ENCODE peak calls at places on chromosomes 16 and 17, in five cellular contexts. Q is A549, G is prostate gland, H is GM23338, J is RWPE1. S is an unnamed sample.
A peak's percentile ranks its signal among the peaks of the same experiment; 100 is the strongest.

GRCh38 chr16:72369273-72369672 is 197.3 kb upstream of the PMFBP1 start:
- DNase-seq in J (no peak), H (no peak), G (no peak), Q (no peak), S (no peak)

GRCh38 chr16:78770353-78771091 is 671.1 kb downstream of the WWOX start:
- DNase-seq in Q (peak; percentile 49), J (peak; percentile 23), G (peak; percentile 42), H (peak; percentile 84), S (no peak)

GRCh38 chr16:12837344-12837743 is 33.7 kb upstream of the CPPED1 start:
- DNase-seq in Q (no peak), G (no peak), J (no peak), H (no peak), S (no peak)

GRCh38 chr16:50238868-50239301 is 27.5 kb upstream of the ADCY7 start:
- DNase-seq in J (no peak), H (no peak), Q (no peak), G (no peak), S (no peak)

GRCh38 chr16:9996191-9996590 is 186.0 kb downstream of the GRIN2A start:
- DNase-seq in G (no peak), J (no peak), H (no peak), Q (no peak), S (no peak)

GRCh38 chr17:35764123-35764991 is 3.7 kb downstream of the C17orf50 start:
- DNase-seq in H (peak; percentile 96), Q (peak; percentile 96), J (peak; percentile 91), G (peak; percentile 80), S (peak; percentile 96)

GRCh38 chr17:80968602-80969029 is 23.0 kb upstream of the CHMP6 start:
- DNase-seq in H (no peak), J (no peak), G (no peak), Q (no peak), S (no peak)

GRCh38 chr17:42779942-42780815 is at the start of gene WNK4:
- DNase-seq in J (no peak), Q (peak; percentile 36), G (peak; percentile 46), H (peak; percentile 69), S (peak; percentile 41)

GRCh38 chr17:37048806-37049205 is 100.1 kb downstream of the AATF start:
- DNase-seq in J (no peak), H (no peak), G (no peak), Q (no peak), S (no peak)

GRCh38 chr17:4584835-4585187 is 482 bp downstream of the SMTNL2 start:
- DNase-seq in Q (no peak), J (no peak), G (no peak), H (peak; percentile 52), S (no peak)

GRCh38 chr17:46910179-46910927 is 12.6 kb upstream of the GOSR2 start:
- DNase-seq in J (no peak), H (no peak), G (no peak), Q (no peak), S (no peak)

GRCh38 chr16:53672461-53672860 is 31.2 kb downstream of the RPGRIP1L start:
- DNase-seq in H (no peak), G (no peak), J (no peak), Q (no peak), S (no peak)

GRCh38 chr16:77745972-77746371 is 23.7 kb downstream of the NUDT7 start:
- DNase-seq in Q (no peak), J (no peak), H (no peak), G (no peak), S (no peak)

GRCh38 chr17:2707721-2708584 is 3.6 kb downstream of the CLUH start:
- DNase-seq in J (no peak), G (no peak), Q (peak; percentile 61), H (peak; percentile 79), S (peak; percentile 24)

GRCh38 chr17:56478836-56479447 is 114.6 kb upstream of the NOG start:
- DNase-seq in J (peak; percentile 10), Q (peak; percentile 53), H (peak; percentile 75), G (no peak), S (no peak)

GRCh38 chr17:910503-911194 is 68.9 kb downstream of the NXN start:
- DNase-seq in H (no peak), J (no peak), Q (no peak), G (no peak), S (no peak)

GRCh38 chr17:51120357-51120738 is 320 bp downstream of the SPAG9 start:
- DNase-seq in Q (peak; percentile 55), H (no peak), G (peak; percentile 38), J (peak; percentile 52), S (no peak)

GRCh38 chr16:52235186-52235585 is 311.8 kb downstream of the TOX3 start:
- DNase-seq in H (no peak), Q (no peak), G (no peak), J (no peak), S (no peak)

GRCh38 chr17:69967910-69968411 is 107.1 kb upstream of the KCNJ16 start:
- DNase-seq in J (no peak), Q (no peak), H (no peak), G (no peak), S (no peak)

GRCh38 chr16:74296120-74296464 is 522 bp upstream of the PSMD7 start:
- DNase-seq in Q (no peak), J (no peak), H (peak; percentile 11), G (no peak), S (no peak)

GRCh38 chr16:27408012-27408601 is 6.1 kb downstream of the IL21R start:
- DNase-seq in G (no peak), H (no peak), J (peak; percentile 20), Q (no peak), S (no peak)

GRCh38 chr17:81884520-81884919 is 6.9 kb downstream of the ALYREF start:
- DNase-seq in H (no peak), G (no peak), Q (no peak), J (no peak), S (no peak)

GRCh38 chr16:85385463-85386331 is 227.4 kb upstream of the GSE1 start:
- DNase-seq in Q (no peak), H (no peak), G (no peak), J (no peak), S (no peak)

GRCh38 chr17:80192268-80192667 is 22.4 kb downstream of the CARD14 start:
- DNase-seq in J (no peak), G (peak; percentile 81), H (no peak), Q (no peak), S (no peak)

GRCh38 chr16:58515871-58516767 is 802 bp downstream of the SETD6 start:
- DNase-seq in J (peak; percentile 71), H (peak; percentile 70), Q (no peak), G (no peak), S (peak; percentile 65)

GRCh38 chr16:64754279-64754678 is 367.6 kb downstream of the CDH11 start:
- DNase-seq in Q (no peak), G (no peak), H (no peak), J (no peak), S (no peak)

GRCh38 chr17:80513892-80514291 is 30.7 kb upstream of the RPTOR start:
- DNase-seq in Q (no peak), G (no peak), J (no peak), H (no peak), S (no peak)

GRCh38 chr16:81429045-81429521 is 15.5 kb upstream of the CMIP start:
- DNase-seq in J (peak; percentile 41), H (peak; percentile 82), Q (peak; percentile 72), G (no peak), S (peak; percentile 75)
- TF ChIP-seq CTCF in J (peak; percentile 14), H (peak; percentile 59), Q (peak; percentile 39), G (peak; percentile 45), S (peak; percentile 75)

GRCh38 chr17:77111916-77112315 is 28.9 kb upstream of the SEC14L1 start:
- DNase-seq in J (no peak), H (no peak), Q (no peak), G (no peak), S (no peak)

GRCh38 chr17:77110006-77110374 is 30.8 kb upstream of the SEC14L1 start:
- DNase-seq in H (peak; percentile 62), J (no peak), Q (no peak), G (peak; percentile 67), S (no peak)

GRCh38 chr17:77107506-77108433 is 33.0 kb upstream of the SEC14L1 start:
- DNase-seq in J (no peak), Q (no peak), G (no peak), H (no peak), S (no peak)

GRCh38 chr17:77106874-77107358 is 33.9 kb upstream of the SEC14L1 start:
- DNase-seq in H (peak; percentile 48), J (no peak), G (no peak), Q (no peak), S (no peak)

DNA sequence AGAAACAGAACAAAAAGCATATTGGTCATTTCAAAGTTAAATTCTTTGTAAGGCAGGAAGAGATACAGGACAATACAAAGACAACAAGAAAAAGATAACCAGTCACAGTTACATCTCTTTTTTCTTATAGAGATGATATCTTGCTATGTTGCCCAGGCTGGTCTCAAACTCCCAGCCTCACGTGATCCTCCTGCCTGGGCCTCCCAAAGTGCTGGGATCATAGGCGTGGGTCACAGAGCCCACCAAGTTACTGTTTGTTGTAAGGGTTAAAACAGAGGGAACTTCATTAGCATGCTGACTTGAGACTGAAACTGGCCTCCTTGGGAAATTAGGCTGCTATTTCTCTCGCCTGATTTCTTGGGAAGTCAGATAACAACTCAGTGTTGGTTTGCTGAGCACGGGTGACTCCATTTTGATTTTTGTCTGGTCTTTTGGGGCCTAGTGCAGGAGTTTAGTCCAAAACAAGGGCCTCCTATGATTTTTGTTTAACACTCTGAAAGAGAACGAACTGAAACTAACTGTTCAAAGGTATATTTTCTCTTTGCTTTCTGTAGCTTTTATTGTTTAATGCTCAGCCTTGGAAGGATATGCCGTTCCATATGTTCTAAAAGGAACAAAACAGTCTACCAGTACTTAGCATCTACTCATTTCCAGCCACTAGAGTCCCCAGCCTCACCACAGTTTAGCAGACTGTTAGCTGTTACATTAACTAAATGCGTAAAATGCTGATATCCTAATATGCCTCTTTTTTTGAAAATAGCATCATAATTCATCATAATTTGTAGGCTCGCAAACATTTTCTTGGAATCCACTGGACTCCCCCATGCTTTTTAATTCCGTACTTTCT is 31.4 kb upstream of the SEC14L1 start:
- DNase-seq in G (no peak), J (no peak), H (no peak), Q (no peak), S (no peak)
- TF ChIP-seq CTCF in G (no peak), J (no peak), H (no peak), Q (no peak), S (no peak)

GRCh38 chr16:3023669-3024478 is at the start of the genes HCFC1R1 and THOC6:
- DNase-seq in G (peak; percentile 97), J (peak; percentile 75), H (peak; percentile 100), Q (peak; percentile 99), S (peak; percentile 97)
- TF ChIP-seq CTCF in G (peak; percentile 30), J (no peak), H (no peak), Q (no peak), S (no peak)

GRCh38 chr17:34442387-34443111 is 79.5 kb upstream of the CCL1 start:
- DNase-seq in H (no peak), Q (no peak), J (no peak), G (no peak), S (no peak)

GRCh38 chr17:34445145-34445544 is 82.1 kb upstream of the CCL1 start:
- DNase-seq in J (no peak), Q (no peak), G (no peak), H (no peak), S (no peak)

GRCh38 chr17:34447406-34447805 is 84.4 kb upstream of the CCL1 start:
- DNase-seq in H (no peak), Q (no peak), J (no peak), G (no peak), S (no peak)

GRCh38 chr17:34443832-34444469 is 80.9 kb upstream of the CCL1 start:
- DNase-seq in H (peak; percentile 60), G (no peak), J (peak; percentile 14), Q (peak; percentile 43), S (peak; percentile 35)
- TF ChIP-seq CTCF in H (peak; percentile 85), G (no peak), J (no peak), Q (peak; percentile 45), S (no peak)

S was measured in Calu3.